ENCODE peak calls at places on chromosomes 3 and 15, in nine cellular contexts. P is stimulated activated CD4-positive, alpha-beta T cell treated with anti-CD3 and anti-CD28 coated beads, Interleukin-1b, Interleukin-23, amount 100 ng/mL, for 1 hour; X is EL; W is HFFc6; I is D721Med; E is HuH-7.5; H is sigmoid colon; J is activated CD4-positive, alpha-beta T cell treated with anti-CD3 and anti-CD28 coated beads for 48 hours; L is COR-L47. R is an unnamed sample.

GRCh38 chr3:25421747-25422146 is 6.3 kb upstream of the RARB start:
- DNase-seq in P (no peak), X (no peak), W (no peak), I (no peak), E (peak; percentile 35), H (no peak), J (no peak), L (no peak), R (no peak)

GRCh38 chr3:15796771-15797599 is 794 bp downstream of the ANKRD28 start:
- DNase-seq in P (no peak), X (peak; percentile 70), W (peak; percentile 71), I (no peak), E (no peak), H (no peak), J (no peak), L (no peak), R (no peak)

GRCh38 chr15:100878601-100879000 is 1.0 kb upstream of the ALDH1A3 start:
- DNase-seq in P (no peak), X (no peak), W (no peak), I (no peak), E (no peak), H (no peak), J (no peak), L (no peak), R (no peak)

GRCh38 chr3:52056521-52056967 is at the start of gene DUSP7:
- DNase-seq in P (peak; percentile 59), X (peak; percentile 72), W (no peak), I (peak; percentile 50), E (peak; percentile 68), H (peak; percentile 80), J (peak; percentile 76), L (peak; percentile 25), R (no peak)

GRCh38 chr3:64278631-64279030 is 53.4 kb upstream of the PRICKLE2 start:
- DNase-seq in P (no peak), X (peak; percentile 62), W (peak; percentile 19), I (no peak), E (no peak), H (no peak), J (no peak), L (no peak), R (no peak)

GRCh38 chr3:50147447-50147846 is 7.7 kb upstream of the SEMA3F start:
- DNase-seq in P (no peak), X (no peak), W (no peak), I (no peak), E (no peak), H (no peak), J (no peak), L (no peak), R (no peak)

GRCh38 chr3:153069598-153069997 is 92.4 kb upstream of the RAP2B start:
- DNase-seq in P (no peak), X (no peak), W (no peak), I (no peak), E (no peak), H (no peak), J (no peak), L (no peak), R (no peak)

GRCh38 chr15:59237119-59237853 is 30.6 kb downstream of the LDHAL6B start:
- DNase-seq in P (no peak), X (no peak), W (no peak), I (no peak), E (no peak), H (no peak), J (no peak), L (no peak), R (no peak)

GRCh38 chr3:128327606-128328031 is 139.1 kb downstream of the DNAJB8 start:
- DNase-seq in P (no peak), X (no peak), W (no peak), I (no peak), E (no peak), H (peak; percentile 33), J (no peak), L (no peak), R (no peak)

GRCh38 chr3:127715541-127715940 is 42.8 kb downstream of the ABTB1 start:
- DNase-seq in P (no peak), X (no peak), W (no peak), I (no peak), E (no peak), H (no peak), J (no peak), L (no peak), R (no peak)

GRCh38 chr3:184186184-184186901 is at the start of gene ABCF3:
- DNase-seq in P (no peak), X (peak; percentile 54), W (peak; percentile 33), I (no peak), E (no peak), H (peak; percentile 81), J (peak; percentile 37), L (no peak), R (no peak)

GRCh38 chr3:78430741-78431140 is 1337.1 kb downstream of the ROBO1 start:
- DNase-seq in P (no peak), X (no peak), W (no peak), I (no peak), E (no peak), H (no peak), J (no peak), L (no peak), R (no peak)

GRCh38 chr3:84980011-84980410 is 21.2 kb downstream of the CADM2 start:
- DNase-seq in P (no peak), X (no peak), W (no peak), I (no peak), E (no peak), H (no peak), J (no peak), L (no peak), R (no peak)

GRCh38 chr3:88131695-88132094 is 18.1 kb upstream of the C3orf38 start:
- DNase-seq in P (no peak), X (no peak), W (no peak), I (no peak), E (no peak), H (no peak), J (no peak), L (no peak), R (no peak)

GRCh38 chr3:41684802-41685740 is 276.8 kb downstream of the ULK4 start:
- DNase-seq in P (no peak), X (peak; percentile 6), W (peak; percentile 28), I (no peak), E (no peak), H (no peak), J (no peak), L (no peak), R (no peak)

GRCh38 chr3:136577791-136578190 is 174.4 kb downstream of the STAG1 start:
- DNase-seq in P (no peak), X (no peak), W (no peak), I (no peak), E (no peak), H (no peak), J (no peak), L (no peak), R (no peak)

GRCh38 chr3:13277130-13277783 is 142.9 kb downstream of the NUP210 start:
- DNase-seq in P (no peak), X (no peak), W (no peak), I (no peak), E (no peak), H (peak; percentile 63), J (no peak), L (no peak), R (no peak)

GRCh38 chr15:99305761-99306505 is 54.7 kb downstream of the LRRC28 start:
- DNase-seq in P (no peak), X (peak; percentile 44), W (no peak), I (no peak), E (no peak), H (no peak), J (no peak), L (peak; percentile 47), R (peak; percentile 55)

GRCh38 chr3:171704002-171704401 is 106.3 kb downstream of the PLD1 start:
- DNase-seq in P (no peak), X (peak; percentile 54), W (peak; percentile 26), I (no peak), E (peak; percentile 12), H (no peak), J (peak; percentile 37), L (peak; percentile 26), R (no peak)

GRCh38 chr15:69131362-69132215 is 28.8 kb upstream of the GLCE start:
- DNase-seq in P (no peak), X (no peak), W (no peak), I (no peak), E (no peak), H (no peak), J (no peak), L (no peak), R (no peak)

GRCh38 chr15:62486041-62486440 is 321.0 kb upstream of the C2CD4B start:
- DNase-seq in P (no peak), X (no peak), W (no peak), I (no peak), E (no peak), H (no peak), J (no peak), L (no peak), R (no peak)

GRCh38 chr15:79010278-79010677 is 65.4 kb upstream of the CTSH start:
- DNase-seq in P (no peak), X (no peak), W (no peak), I (no peak), E (no peak), H (no peak), J (no peak), L (no peak), R (no peak)

GRCh38 chr3:172924546-172924945 is 174.0 kb downstream of the ECT2 start:
- DNase-seq in P (no peak), X (no peak), W (no peak), I (no peak), E (no peak), H (no peak), J (no peak), L (no peak), R (no peak)

GRCh38 chr15:55231455-55231854 is 34.7 kb upstream of the RSL24D1 start:
- DNase-seq in P (no peak), X (no peak), W (no peak), I (no peak), E (no peak), H (no peak), J (no peak), L (no peak), R (no peak)

GRCh38 chr15:87669846-87670245 is 586.7 kb downstream of the NTRK3 start:
- DNase-seq in P (no peak), X (no peak), W (no peak), I (no peak), E (no peak), H (no peak), J (no peak), L (no peak), R (no peak)

GRCh38 chr3:62363275-62363674 is 10.1 kb downstream of the FEZF2 start:
- DNase-seq in P (no peak), X (no peak), W (no peak), I (no peak), E (no peak), H (no peak), J (no peak), L (no peak), R (no peak)

GRCh38 chr3:100416176-100416575 is 14.8 kb downstream of the LNP1 start:
- DNase-seq in P (no peak), X (no peak), W (no peak), I (no peak), E (no peak), H (no peak), J (no peak), L (no peak), R (no peak)

GRCh38 chr3:126205717-126206655 is 25.6 kb upstream of the ALDH1L1 start:
- DNase-seq in P (no peak), X (peak; percentile 8), W (no peak), I (no peak), E (no peak), H (no peak), J (no peak), L (no peak), R (no peak)

R was measured in non-pigmented ciliary epithelial cell.